ENCODE peak calls at places on chromosomes 3 and 15, in four cellular contexts. R is anterior cingulate cortex, U is activated T-cell treated with anti-CD3 and anti-CD28 coated beads for 1 hour, P is A172. W is an unnamed sample.
A peak's percentile ranks its signal among the peaks of the same experiment; 100 is the strongest.

GRCh38 chr15:64702816-64703631 is 72.4 kb downstream of the RBPMS2 start:
- DNase-seq in R (peak; percentile 94), P (peak; percentile 69), U (peak; percentile 97), W (peak; percentile 99)

GRCh38 chr3:87145553-87145952 is 81.6 kb upstream of the CHMP2B start:
- DNase-seq in P (peak; percentile 44), U (no peak), R (no peak), W (no peak)

GRCh38 chr15:32747886-32748285 is 30.1 kb downstream of the GREM1 start:
- DNase-seq in P (no peak), U (no peak), R (no peak), W (no peak)

GRCh38 chr3:189139631-189140030 is 32.1 kb upstream of the TPRG1 start:
- DNase-seq in U (no peak), P (no peak), R (no peak), W (no peak)

GRCh38 chr15:22873204-22873701 is 34.8 kb downstream of the NIPA2 start:
- DNase-seq in P (peak; percentile 73), R (no peak), U (no peak), W (no peak)

GRCh38 chr3:184481924-184482671 is 79.5 kb upstream of the EPHB3 start:
- DNase-seq in R (no peak), P (no peak), U (no peak), W (no peak)

GRCh38 chr3:8607285-8608040 is 37.1 kb downstream of the SSUH2 start:
- DNase-seq in U (no peak), P (peak; percentile 72), R (peak; percentile 32), W (peak; percentile 33)

GRCh38 chr3:134904333-134904771 is 109.3 kb downstream of the EPHB1 start:
- DNase-seq in U (no peak), R (no peak), P (no peak), W (no peak)

GRCh38 chr3:141279074-141279945 is 47.7 kb downstream of the PXYLP1 start:
- DNase-seq in U (no peak), P (peak; percentile 42), R (no peak), W (no peak)

GRCh38 chr15:101296418-101297405 is 1.7 kb upstream of the SNRPA1 start:
- DNase-seq in R (no peak), P (peak; percentile 25), U (no peak), W (no peak)

GRCh38 chr3:13352621-13353131 is 67.4 kb downstream of the NUP210 start:
- DNase-seq in U (no peak), P (peak; percentile 75), R (no peak), W (no peak)

GRCh38 chr15:38149315-38149714 is 103.3 kb upstream of the SPRED1 start:
- DNase-seq in R (no peak), U (no peak), P (no peak), W (no peak)

GRCh38 chr3:172089250-172089649 is 49.9 kb downstream of the FNDC3B start:
- DNase-seq in R (no peak), P (peak; percentile 25), U (no peak), W (no peak)

GRCh38 chr3:101509811-101510210 is 3.2 kb downstream of the SENP7 start:
- DNase-seq in P (peak; percentile 21), U (no peak), R (no peak), W (no peak)

GRCh38 chr3:12797124-12797891 is 828 bp downstream of the CAND2 start:
- DNase-seq in R (no peak), P (no peak), U (no peak), W (no peak)

GRCh38 chr3:46695962-46696922 is 2.8 kb upstream of the ALS2CL start:
- DNase-seq in P (no peak), U (no peak), R (no peak), W (no peak)

GRCh38 chr3:122535964-122536363 is 21.2 kb upstream of the KPNA1 start:
- DNase-seq in U (no peak), P (no peak), R (no peak), W (no peak)

GRCh38 chr3:14740983-14741382 is 66.0 kb downstream of the C3orf20 start:
- DNase-seq in R (no peak), U (no peak), P (no peak), W (no peak)

GRCh38 chr3:48038971-48039481 is 22.8 kb upstream of the MAP4 start:
- DNase-seq in P (no peak), U (no peak), R (no peak), W (no peak)

GRCh38 chr3:123652346-123652984 is 67.6 kb upstream of the HACD2 start:
- DNase-seq in R (peak; percentile 39), P (peak; percentile 69), U (peak; percentile 9), W (peak; percentile 72)

GRCh38 chr3:114856867-114857266 is 290.2 kb downstream of the ZBTB20 start:
- DNase-seq in R (no peak), P (no peak), U (no peak), W (no peak)